ENCODE peak calls at places on chromosome 12, in eight cellular contexts. S, K, G, Z, B, X, D and T are unnamed samples.

GRCh38 chr12:42868291-42868690 is 278.7 kb upstream of the PRICKLE1 start:
- DNase-seq in B (no peak), K (no peak), S (no peak), G (no peak), D (no peak), X (no peak), Z (no peak), T (no peak)

GRCh38 chr12:124151583-124151982 is 143.3 kb upstream of the RFLNA start:
- DNase-seq in G (no peak), K (no peak), B (no peak), X (no peak), Z (no peak), D (no peak), S (no peak), T (no peak)

GRCh38 chr12:124510301-124510970 is 57.0 kb downstream of the NCOR2 start:
- DNase-seq in S (no peak), X (no peak), Z (no peak), K (no peak), B (no peak), D (no peak), G (no peak), T (no peak)

GRCh38 chr12:64796205-64796845 is 28.1 kb upstream of the TBC1D30 start:
- DNase-seq in K (peak; percentile 65), D (peak; percentile 72), S (peak; percentile 30), B (peak; percentile 66), Z (peak; percentile 92), X (peak; percentile 62), G (peak; percentile 42), T (peak; percentile 100)

GRCh38 chr12:117036547-117036946 is 62.7 kb downstream of the TESC start:
- DNase-seq in X (no peak), S (no peak), D (no peak), G (no peak), K (no peak), B (no peak), Z (no peak), T (no peak)

GRCh38 chr12:128531153-128531552 is 264.2 kb downstream of the TMEM132C start:
- DNase-seq in Z (no peak), K (no peak), S (no peak), G (no peak), D (peak; percentile 23), X (no peak), B (no peak), T (no peak)

GRCh38 chr12:48882325-48882687 is 16.6 kb upstream of the RND1 start:
- DNase-seq in D (no peak), X (no peak), Z (peak; percentile 66), B (no peak), K (no peak), S (no peak), G (no peak), T (no peak)

GRCh38 chr12:25119020-25119419 is 75.9 kb downstream of the DNAI7 start:
- DNase-seq in D (no peak), X (no peak), B (no peak), Z (no peak), G (no peak), S (no peak), K (no peak), T (no peak)

GRCh38 chr12:106913456-106913855 is 42.3 kb upstream of the TMEM263 start:
- DNase-seq in G (no peak), K (no peak), B (no peak), S (no peak), D (no peak), X (no peak), Z (no peak), T (no peak)

GRCh38 chr12:123306200-123306599 is 34.5 kb upstream of the CDK2AP1 start:
- DNase-seq in B (no peak), K (no peak), X (no peak), Z (no peak), D (no peak), S (no peak), G (no peak), T (no peak)

GRCh38 chr12:16093825-16094224 is 182.7 kb downstream of the DERA start:
- DNase-seq in G (no peak), K (no peak), Z (no peak), X (no peak), S (no peak), B (no peak), D (no peak), T (no peak)

GRCh38 chr12:92608418-92609091 is 94.2 kb upstream of the PLEKHG7 start:
- DNase-seq in B (no peak), G (no peak), Z (peak; percentile 67), K (peak; percentile 38), D (no peak), X (no peak), S (no peak), T (peak; percentile 72)

GRCh38 chr12:40144023-40144422 is 38.1 kb upstream of the SLC2A13 start:
- DNase-seq in D (no peak), G (no peak), K (no peak), S (no peak), X (no peak), Z (no peak), B (no peak), T (no peak)

GRCh38 chr12:132619301-132620112 is 931 bp downstream of the P2RX2 start:
- DNase-seq in Z (no peak), K (peak; percentile 29), D (no peak), S (no peak), B (no peak), X (no peak), G (no peak), T (no peak)

GRCh38 chr12:32270818-32271710 is 128.3 kb upstream of the FGD4 start:
- DNase-seq in K (no peak), S (peak; percentile 43), B (no peak), G (no peak), D (no peak), X (no peak), Z (peak; percentile 62), T (no peak)

GRCh38 chr12:132486576-132486975 is 3.4 kb upstream of the FBRSL1 start:
- DNase-seq in K (no peak), G (no peak), D (no peak), X (no peak), S (no peak), Z (no peak), B (no peak), T (no peak)

GRCh38 chr12:109727746-109728726 is 14.4 kb downstream of the FAM222A start:
- DNase-seq in G (no peak), X (no peak), D (no peak), Z (no peak), S (peak; percentile 1), B (no peak), K (no peak), T (no peak)

GRCh38 chr12:103504606-103505005 is 8.8 kb upstream of the C12orf42 start:
- DNase-seq in X (no peak), B (no peak), S (no peak), G (no peak), Z (no peak), D (no peak), K (no peak), T (no peak)

GRCh38 chr12:39723831-39724230 is 104.2 kb upstream of the ABCD2 start:
- DNase-seq in X (no peak), K (no peak), Z (no peak), S (peak; percentile 35), D (no peak), B (no peak), G (no peak), T (peak; percentile 59)

GRCh38 chr12:89203144-89203543 is 149.2 kb downstream of the DUSP6 start:
- DNase-seq in Z (no peak), X (no peak), D (no peak), B (no peak), K (no peak), G (no peak), S (no peak), T (no peak)

GRCh38 chr12:52313926-52314325 is 7.3 kb downstream of the KRT83 start:
- DNase-seq in K (no peak), X (no peak), Z (no peak), G (no peak), B (no peak), S (no peak), D (no peak), T (no peak)

GRCh38 chr12:116346751-116347150 is 69.3 kb upstream of the MED13L start:
- DNase-seq in D (no peak), S (no peak), K (no peak), Z (peak; percentile 94), X (no peak), B (no peak), G (no peak), T (no peak)

GRCh38 chr12:89737000-89737399 is 28.4 kb upstream of the ATP2B1 start:
- DNase-seq in X (no peak), Z (no peak), G (no peak), K (no peak), B (no peak), S (no peak), D (no peak), T (no peak)

GRCh38 chr12:64395739-64396138 is 5.2 kb upstream of the C12orf56 start:
- DNase-seq in B (no peak), D (no peak), X (no peak), S (no peak), Z (peak; percentile 13), K (no peak), G (no peak), T (no peak)

GRCh38 chr12:72307229-72307628 is 35.1 kb downstream of the TRHDE start:
- DNase-seq in Z (no peak), G (no peak), X (no peak), B (no peak), D (no peak), S (no peak), K (no peak), T (no peak)

GRCh38 chr12:62785941-62786559 is 148.9 kb downstream of the PPM1H start:
- DNase-seq in S (peak; percentile 69), K (no peak), X (no peak), G (no peak), D (no peak), B (no peak), Z (peak; percentile 93), T (peak; percentile 69)

GRCh38 chr12:97167598-97167997 is 260.5 kb downstream of the NEDD1 start:
- DNase-seq in G (no peak), Z (no peak), D (no peak), S (no peak), K (no peak), X (no peak), B (no peak), T (no peak)

GRCh38 chr12:38515912-38516311 is 199.3 kb downstream of the ALG10B start:
- DNase-seq in D (no peak), Z (no peak), K (no peak), G (no peak), S (no peak), X (no peak), B (no peak), T (no peak)

GRCh38 chr12:21666722-21667121 is 9.1 kb upstream of the LDHB start:
- DNase-seq in B (no peak), X (no peak), Z (no peak), K (no peak), G (no peak), S (no peak), D (no peak), T (no peak)

GRCh38 chr12:55965941-55966407 is at the start of gene PMEL:
- DNase-seq in G (no peak), Z (no peak), K (no peak), D (no peak), S (peak; percentile 46), B (no peak), X (no peak), T (no peak)

GRCh38 chr12:84596276-84596675 is 316.3 kb downstream of the SLC6A15 start:
- DNase-seq in Z (no peak), K (no peak), X (no peak), S (no peak), B (no peak), D (no peak), G (no peak), T (no peak)

GRCh38 chr12:95248095-95248494 is 30.5 kb downstream of the VEZT start:
- DNase-seq in G (no peak), Z (no peak), D (no peak), K (no peak), X (no peak), B (no peak), S (no peak), T (no peak)

GRCh38 chr12:52041695-52042123 is 9.5 kb upstream of the NR4A1 start:
- DNase-seq in K (no peak), Z (peak; percentile 44), B (no peak), X (peak; percentile 79), D (no peak), G (peak; percentile 44), S (no peak), T (no peak)

GRCh38 chr12:116818341-116818856 is 62.8 kb downstream of the HRK start:
- DNase-seq in B (no peak), D (no peak), K (no peak), G (peak; percentile 13), X (peak; percentile 53), S (no peak), Z (peak; percentile 23), T (no peak)